ENCODE peak calls at places on chromosomes 12 and 14, in five cellular contexts. F, W, L, Q and X are unnamed samples.

GRCh38 chr14:58641509-58641908 is 3.7 kb downstream of the DACT1 start:
- DNase-seq in F (no peak), W (no peak), L (no peak), Q (no peak), X (no peak)

GRCh38 chr14:100534528-100535286 is 52.5 kb downstream of the BEGAIN start:
- DNase-seq in F (no peak), W (no peak), L (peak), Q (no peak), X (no peak)

GRCh38 chr12:65811968-65812700 is 12.1 kb upstream of the HMGA2 start:
- DNase-seq in F (no peak), W (no peak), L (no peak), Q (no peak), X (no peak)

GRCh38 chr14:69013943-69014782 is 35.1 kb upstream of the ACTN1 start:
- DNase-seq in F (no peak), W (peak), L (peak), Q (no peak), X (peak)

GRCh38 chr12:24121911-24122310 is 172.4 kb upstream of the SOX5 start:
- DNase-seq in F (no peak), W (peak), L (no peak), Q (no peak), X (no peak)

GRCh38 chr12:26783791-26784379 is 49.1 kb downstream of the ITPR2 start:
- DNase-seq in F (no peak), W (no peak), L (no peak), Q (no peak), X (no peak)

GRCh38 chr12:110244829-110245228 is 36.2 kb upstream of the ATP2A2 start:
- DNase-seq in F (no peak), W (no peak), L (peak), Q (no peak), X (no peak)

GRCh38 chr14:43729149-43729548 is 777.9 kb downstream of the FSCB start:
- DNase-seq in F (no peak), W (no peak), L (no peak), Q (no peak), X (no peak)

GRCh38 chr12:41407240-41407799 is 219.2 kb downstream of the PDZRN4 start:
- DNase-seq in F (no peak), W (no peak), L (no peak), Q (no peak), X (peak)

GRCh38 chr14:45253754-45254300 is 825 bp upstream of the MIS18BP1 start:
- DNase-seq in F (no peak), W (no peak), L (peak), Q (peak), X (no peak)

GRCh38 chr14:27056586-27056985 is 458.8 kb upstream of the NOVA1 start:
- DNase-seq in F (no peak), W (no peak), L (no peak), Q (no peak), X (no peak)

GRCh38 chr12:5073838-5074237 is 30.2 kb downstream of the KCNA5 start:
- DNase-seq in F (no peak), W (peak), L (no peak), Q (peak), X (no peak)

GRCh38 chr12:129049917-129050316 is 196.6 kb downstream of the GLT1D1 start:
- DNase-seq in F (no peak), W (no peak), L (no peak), Q (no peak), X (no peak)